ENCODE peak calls at places on chromosomes 11 and 22, in four cellular contexts. One of them, this sample, is unnamed.
A peak's percentile ranks its signal among the peaks of the same experiment; 100 is the strongest.

GRCh38 chr11:78742430-78742829 is 167.8 kb upstream of the NARS2 start:
- DNase-seq in GM03348: peak; percentile 23
- DNase-seq in body of pancreas: peak; percentile 81
- DNase-seq in hypothalamus: no peak
- DNase-seq in this sample: no peak

GRCh38 chr11:130999992-131000770 is 83.9 kb upstream of the SNX19 start:
- DNase-seq in GM03348: peak; percentile 69
- DNase-seq in body of pancreas: no peak
- DNase-seq in hypothalamus: no peak
- DNase-seq in this sample: no peak

GRCh38 chr11:32893091-32893946 is 708 bp downstream of the QSER1 start:
- DNase-seq in hypothalamus: peak; percentile 54
- DNase-seq in GM03348: peak; percentile 80
- DNase-seq in body of pancreas: peak; percentile 53
- DNase-seq in this sample: peak; percentile 69

GRCh38 chr22:46379301-46379930 is 43.9 kb downstream of the TRMU start:
- DNase-seq in hypothalamus: no peak
- DNase-seq in body of pancreas: peak; percentile 67
- DNase-seq in GM03348: no peak
- DNase-seq in this sample: no peak

GRCh38 chr11:130146797-130147196 is 12.8 kb upstream of the ST14 start:
- DNase-seq in body of pancreas: peak; percentile 67
- DNase-seq in GM03348: no peak
- DNase-seq in hypothalamus: no peak
- DNase-seq in this sample: no peak

GRCh38 chr11:115958089-115959000 is 454.1 kb upstream of the CADM1 start:
- DNase-seq in hypothalamus: no peak
- DNase-seq in GM03348: no peak
- DNase-seq in body of pancreas: no peak
- DNase-seq in this sample: no peak

GRCh38 chr11:65251476-65251875 is 10.3 kb upstream of the POLA2 start:
- DNase-seq in GM03348: no peak
- DNase-seq in body of pancreas: no peak
- DNase-seq in hypothalamus: no peak
- DNase-seq in this sample: no peak

GRCh38 chr11:103683581-103683980 is 352.9 kb upstream of the DDI1 start:
- DNase-seq in GM03348: no peak
- DNase-seq in body of pancreas: no peak
- DNase-seq in hypothalamus: no peak
- DNase-seq in this sample: no peak

GRCh38 chr22:19090183-19090582 is 32.0 kb downstream of the DGCR2 start:
- DNase-seq in body of pancreas: no peak
- DNase-seq in GM03348: no peak
- DNase-seq in hypothalamus: no peak
- DNase-seq in this sample: no peak

GRCh38 chr11:83033972-83034672 is 37.6 kb downstream of the RAB30 start:
- DNase-seq in hypothalamus: peak; percentile 35
- DNase-seq in GM03348: peak; percentile 81
- DNase-seq in body of pancreas: peak; percentile 34
- DNase-seq in this sample: peak; percentile 47